ENCODE peak calls at places on chromosomes 2 and 18, in four cellular contexts. One of them, this sample, is unnamed.
A peak's percentile ranks its signal among the peaks of the same experiment; 100 is the strongest.

GRCh38 chr2:210584834-210585233 is 28.4 kb downstream of the CPS1 start:
- DNase-seq in nephron progenitor cell: no peak
- DNase-seq in tibial artery: no peak
- DNase-seq in astrocyte of the cerebellum: peak; percentile 24
- DNase-seq in this sample: no peak

GRCh38 chr18:3441290-3441689 is 8.7 kb upstream of the TGIF1 start:
- DNase-seq in astrocyte of the cerebellum: no peak
- DNase-seq in nephron progenitor cell: peak; percentile 12
- DNase-seq in tibial artery: no peak
- DNase-seq in this sample: no peak

GRCh38 chr2:34105015-34105767 is 506.1 kb upstream of the FAM98A start:
- DNase-seq in astrocyte of the cerebellum: peak; percentile 49
- DNase-seq in nephron progenitor cell: no peak
- DNase-seq in tibial artery: no peak
- DNase-seq in this sample: no peak

GRCh38 chr2:236773206-236773605 is 203.6 kb downstream of the ACKR3 start:
- DNase-seq in nephron progenitor cell: no peak
- DNase-seq in astrocyte of the cerebellum: no peak
- DNase-seq in tibial artery: no peak
- DNase-seq in this sample: no peak

GRCh38 chr2:216829533-216829932 is 30.3 kb downstream of the TNP1 start:
- DNase-seq in tibial artery: peak; percentile 76
- DNase-seq in astrocyte of the cerebellum: peak; percentile 28
- DNase-seq in nephron progenitor cell: no peak
- DNase-seq in this sample: no peak

GRCh38 chr2:46800218-46800617 is 115.4 kb downstream of the MCFD2 start:
- DNase-seq in tibial artery: no peak
- DNase-seq in nephron progenitor cell: no peak
- DNase-seq in astrocyte of the cerebellum: no peak
- DNase-seq in this sample: no peak

GRCh38 chr2:41698787-41699422 is 348.9 kb upstream of the PKDCC start:
- DNase-seq in astrocyte of the cerebellum: no peak
- DNase-seq in tibial artery: no peak
- DNase-seq in nephron progenitor cell: peak; percentile 72
- DNase-seq in this sample: peak; percentile 43

GRCh38 chr2:172743143-172743542 is 7.5 kb downstream of the RAPGEF4 start:
- DNase-seq in nephron progenitor cell: no peak
- DNase-seq in tibial artery: no peak
- DNase-seq in astrocyte of the cerebellum: no peak
- DNase-seq in this sample: no peak

GRCh38 chr2:43222472-43223146 is 3.8 kb downstream of the ZFP36L2 start:
- DNase-seq in nephron progenitor cell: no peak
- DNase-seq in astrocyte of the cerebellum: no peak
- DNase-seq in tibial artery: no peak
- DNase-seq in this sample: no peak

GRCh38 chr2:26566081-26566375 is 75.1 kb downstream of the CIB4 start:
- DNase-seq in astrocyte of the cerebellum: no peak
- DNase-seq in tibial artery: no peak
- DNase-seq in nephron progenitor cell: no peak
- DNase-seq in this sample: no peak

GRCh38 chr18:61333746-61334490 is 688 bp downstream of the CDH20 start:
- DNase-seq in nephron progenitor cell: peak; percentile 58
- DNase-seq in astrocyte of the cerebellum: no peak
- DNase-seq in tibial artery: no peak
- DNase-seq in this sample: no peak

GRCh38 chr2:67895171-67895941 is 167.4 kb downstream of the C1D start:
- DNase-seq in nephron progenitor cell: peak; percentile 76
- DNase-seq in astrocyte of the cerebellum: no peak
- DNase-seq in tibial artery: no peak
- DNase-seq in this sample: no peak

GRCh38 chr2:150531626-150532419 is 44.4 kb upstream of the RND3 start:
- DNase-seq in astrocyte of the cerebellum: no peak
- DNase-seq in nephron progenitor cell: no peak
- DNase-seq in tibial artery: no peak
- DNase-seq in this sample: no peak

GRCh38 chr2:118301248-118301647 is 213.0 kb downstream of the INSIG2 start:
- DNase-seq in nephron progenitor cell: no peak
- DNase-seq in astrocyte of the cerebellum: no peak
- DNase-seq in tibial artery: no peak
- DNase-seq in this sample: no peak

GRCh38 chr2:19261061-19261460 is 97.4 kb downstream of the OSR1 start:
- DNase-seq in astrocyte of the cerebellum: no peak
- DNase-seq in tibial artery: no peak
- DNase-seq in nephron progenitor cell: no peak
- DNase-seq in this sample: no peak

GRCh38 chr2:188131281-188131680 is 160.4 kb upstream of the GULP1 start:
- DNase-seq in astrocyte of the cerebellum: no peak
- DNase-seq in tibial artery: no peak
- DNase-seq in nephron progenitor cell: no peak
- DNase-seq in this sample: no peak

GRCh38 chr2:188134241-188134640 is 157.4 kb upstream of the GULP1 start:
- DNase-seq in astrocyte of the cerebellum: no peak
- DNase-seq in nephron progenitor cell: no peak
- DNase-seq in tibial artery: no peak
- DNase-seq in this sample: no peak

GRCh38 chr2:188132385-188132784 is 159.3 kb upstream of the GULP1 start:
- DNase-seq in nephron progenitor cell: no peak
- DNase-seq in astrocyte of the cerebellum: no peak
- DNase-seq in tibial artery: no peak
- DNase-seq in this sample: no peak

GRCh38 chr2:188129677-188130076 is 162.0 kb upstream of the GULP1 start:
- DNase-seq in astrocyte of the cerebellum: no peak
- DNase-seq in tibial artery: no peak
- DNase-seq in nephron progenitor cell: no peak
- DNase-seq in this sample: no peak

DNA sequence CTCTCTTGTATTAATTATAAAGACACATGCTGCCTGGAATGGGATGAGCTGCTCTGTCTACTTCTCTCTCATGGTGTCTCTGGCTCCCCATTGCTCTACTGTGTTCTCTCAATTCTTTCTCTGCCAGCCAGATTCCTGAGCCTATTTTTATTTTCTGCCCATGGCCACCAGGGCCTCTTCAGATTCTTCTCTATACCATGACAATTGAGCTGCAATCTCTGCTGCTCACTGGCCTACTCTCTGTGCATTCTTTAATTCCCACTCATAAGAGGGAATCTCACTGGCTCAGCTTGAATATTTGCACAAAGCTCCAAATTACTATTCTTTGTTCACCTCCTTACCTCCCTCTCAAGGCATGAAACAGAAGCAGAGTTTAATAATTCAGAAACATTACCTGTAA is 161.4 kb upstream of the GULP1 start:
- DNase-seq in astrocyte of the cerebellum: no peak
- DNase-seq in tibial artery: no peak
- DNase-seq in nephron progenitor cell: no peak
- DNase-seq in this sample: no peak
- TF ChIP-seq CTCF in astrocyte of the cerebellum: no peak
- TF ChIP-seq CTCF in tibial artery: no peak
- TF ChIP-seq CTCF in nephron progenitor cell: no peak
- TF ChIP-seq CTCF in this sample: no peak

GRCh38 chr2:52810460-52810859 is 957.1 kb upstream of the CHAC2 start:
- DNase-seq in astrocyte of the cerebellum: no peak
- DNase-seq in nephron progenitor cell: no peak
- DNase-seq in tibial artery: no peak
- DNase-seq in this sample: peak; percentile 9
- TF ChIP-seq CTCF in astrocyte of the cerebellum: peak; percentile 30
- TF ChIP-seq CTCF in nephron progenitor cell: no peak
- TF ChIP-seq CTCF in tibial artery: no peak
- TF ChIP-seq CTCF in this sample: peak; percentile 17

DNA sequence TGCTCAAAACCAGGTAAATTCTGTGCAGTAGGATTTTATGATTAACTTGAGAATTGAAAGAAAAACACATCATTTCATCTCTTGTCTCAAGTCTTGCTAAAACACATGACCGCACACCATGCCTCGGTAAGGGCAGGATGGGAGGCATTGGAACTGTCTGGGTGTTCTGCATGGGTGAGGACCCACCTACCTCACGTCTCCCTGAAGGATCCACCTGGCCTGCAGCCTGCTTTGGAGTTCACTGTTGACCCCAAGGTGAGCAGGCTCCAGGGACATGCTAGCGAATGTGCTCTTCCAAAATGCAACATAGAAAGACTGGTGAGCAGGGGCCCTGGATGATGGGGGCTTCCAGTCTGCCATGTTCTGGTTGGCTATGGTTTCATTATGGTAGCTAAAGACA is 131.5 kb downstream of the NCK2 start:
- DNase-seq in astrocyte of the cerebellum: no peak
- DNase-seq in tibial artery: no peak
- DNase-seq in nephron progenitor cell: no peak
- DNase-seq in this sample: no peak
- TF ChIP-seq CTCF in astrocyte of the cerebellum: no peak
- TF ChIP-seq CTCF in tibial artery: no peak
- TF ChIP-seq CTCF in nephron progenitor cell: no peak
- TF ChIP-seq CTCF in this sample: no peak

GRCh38 chr18:37554399-37554787 is 11.2 kb downstream of the CELF4 start:
- DNase-seq in nephron progenitor cell: no peak
- DNase-seq in astrocyte of the cerebellum: no peak
- DNase-seq in tibial artery: no peak
- DNase-seq in this sample: no peak

GRCh38 chr18:37551249-37551648 is 14.3 kb downstream of the CELF4 start:
- DNase-seq in tibial artery: no peak
- DNase-seq in astrocyte of the cerebellum: no peak
- DNase-seq in nephron progenitor cell: no peak
- DNase-seq in this sample: no peak

GRCh38 chr18:37552296-37552695 is 13.3 kb downstream of the CELF4 start:
- DNase-seq in astrocyte of the cerebellum: no peak
- DNase-seq in nephron progenitor cell: no peak
- DNase-seq in tibial artery: no peak
- DNase-seq in this sample: no peak

GRCh38 chr18:37551846-37552245 is 13.8 kb downstream of the CELF4 start:
- DNase-seq in nephron progenitor cell: no peak
- DNase-seq in astrocyte of the cerebellum: no peak
- DNase-seq in tibial artery: no peak
- DNase-seq in this sample: no peak

DNA sequence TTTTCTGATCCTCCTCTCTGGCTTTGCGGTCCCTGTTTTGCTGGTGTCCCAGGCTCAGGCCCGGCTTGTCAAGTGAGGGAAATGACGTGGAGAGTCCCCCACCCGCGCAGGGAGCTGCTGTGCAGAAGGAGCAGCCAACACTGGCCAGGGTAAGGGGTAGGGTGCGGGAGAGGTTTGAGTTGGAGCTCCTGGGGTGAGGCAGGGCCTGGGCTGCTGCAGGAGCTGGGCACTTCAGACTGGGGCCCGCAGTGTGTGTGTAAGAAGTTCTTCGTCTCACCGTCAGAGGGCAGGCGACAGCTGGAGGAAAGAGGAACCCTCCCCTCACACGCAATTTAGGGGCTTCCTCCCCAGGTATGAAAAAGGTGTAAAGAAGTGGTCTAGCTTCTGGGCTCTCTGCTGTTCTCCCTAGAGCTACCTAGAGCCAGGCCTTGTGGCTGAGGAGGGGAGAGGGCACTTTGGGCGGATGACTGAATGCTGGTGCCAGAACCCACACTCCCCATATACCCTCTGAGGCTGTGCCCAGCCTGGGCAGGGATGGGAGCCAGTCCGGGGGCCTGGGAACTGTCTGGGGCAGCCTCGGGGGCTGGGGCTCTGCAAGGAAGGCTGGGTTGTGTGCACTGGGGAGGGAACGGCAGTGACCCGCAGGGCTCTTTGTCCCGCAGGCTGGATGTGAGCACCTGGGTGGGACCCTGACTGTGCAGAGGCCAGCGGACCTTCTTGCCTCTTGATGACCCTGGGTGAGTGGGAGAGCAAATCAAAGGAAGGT is 11.8 kb downstream of the CELF4 start:
- DNase-seq in astrocyte of the cerebellum: no peak
- DNase-seq in tibial artery: no peak
- DNase-seq in nephron progenitor cell: peak; percentile 36
- DNase-seq in this sample: no peak
- TF ChIP-seq CTCF in astrocyte of the cerebellum: peak; percentile 12
- TF ChIP-seq CTCF in tibial artery: no peak
- TF ChIP-seq CTCF in nephron progenitor cell: peak; percentile 47
- TF ChIP-seq CTCF in this sample: no peak

DNA sequence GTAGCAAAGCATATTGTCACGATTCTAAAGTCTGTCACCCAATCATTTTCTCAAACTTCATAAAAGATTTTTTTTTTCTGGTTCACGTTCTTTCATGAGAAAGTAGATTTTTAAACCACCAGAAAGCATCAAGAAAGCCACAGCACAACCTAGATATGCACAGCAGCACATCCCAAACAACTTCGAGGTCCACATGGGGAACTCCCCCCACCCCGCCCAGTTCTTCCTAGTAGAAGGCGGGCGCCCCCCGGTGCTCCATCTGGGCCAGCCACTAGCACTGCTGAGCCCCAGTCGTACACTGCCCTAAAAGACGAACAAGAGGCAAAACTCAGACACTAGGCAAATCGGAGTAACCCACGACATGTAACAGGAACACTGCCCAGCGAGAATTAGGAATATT is 15.5 kb downstream of the HDLBP start:
- DNase-seq in tibial artery: no peak
- DNase-seq in astrocyte of the cerebellum: no peak
- DNase-seq in nephron progenitor cell: no peak
- DNase-seq in this sample: no peak
- TF ChIP-seq CTCF in tibial artery: no peak
- TF ChIP-seq CTCF in astrocyte of the cerebellum: no peak
- TF ChIP-seq CTCF in nephron progenitor cell: no peak
- TF ChIP-seq CTCF in this sample: no peak

DNA sequence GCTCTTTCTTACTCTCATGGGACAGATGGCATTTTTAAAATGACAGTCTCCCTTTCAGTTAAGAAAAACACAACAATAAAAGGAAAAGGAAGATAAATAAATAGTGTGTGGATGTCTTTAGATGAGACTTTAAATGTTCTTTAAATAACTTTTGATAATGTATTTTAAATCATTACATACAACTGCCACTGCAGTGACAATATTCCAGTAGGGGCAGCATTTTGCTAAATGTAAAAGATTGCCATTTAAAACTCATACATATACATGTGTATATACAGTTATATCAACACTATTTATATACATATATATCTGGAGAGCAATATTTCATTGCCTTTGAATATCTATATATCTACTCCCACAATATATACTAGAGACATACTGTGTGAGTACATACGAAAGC is 90.7 kb downstream of the INO80D start:
- DNase-seq in astrocyte of the cerebellum: no peak
- DNase-seq in tibial artery: no peak
- DNase-seq in nephron progenitor cell: no peak
- DNase-seq in this sample: no peak
- TF ChIP-seq CTCF in astrocyte of the cerebellum: no peak
- TF ChIP-seq CTCF in tibial artery: no peak
- TF ChIP-seq CTCF in nephron progenitor cell: no peak
- TF ChIP-seq CTCF in this sample: no peak

DNA sequence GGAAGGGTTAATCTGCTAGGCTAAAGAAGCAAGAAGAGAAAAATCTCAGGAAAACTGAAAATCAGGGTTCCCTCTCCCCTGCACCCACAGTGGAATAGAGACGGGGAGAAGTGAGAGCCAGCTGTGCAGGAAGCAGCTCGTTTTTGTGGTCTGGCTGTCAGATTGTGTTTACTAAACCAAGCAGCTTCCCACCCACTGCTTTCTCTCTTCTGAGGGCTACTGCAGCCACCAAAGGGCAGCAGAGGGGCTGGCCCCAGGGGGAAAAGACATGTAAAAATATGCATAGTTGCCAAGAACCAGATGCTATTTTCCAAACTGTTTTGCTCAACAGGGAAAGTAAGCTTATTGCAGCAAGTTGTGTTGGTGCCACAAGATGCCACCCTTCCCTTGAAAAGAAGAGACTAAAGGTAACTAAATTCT is 72.6 kb upstream of the THUMPD2 start:
- DNase-seq in tibial artery: no peak
- DNase-seq in astrocyte of the cerebellum: peak; percentile 29
- DNase-seq in nephron progenitor cell: peak; percentile 18
- DNase-seq in this sample: peak; percentile 30
- TF ChIP-seq CTCF in tibial artery: no peak
- TF ChIP-seq CTCF in astrocyte of the cerebellum: no peak
- TF ChIP-seq CTCF in nephron progenitor cell: no peak
- TF ChIP-seq CTCF in this sample: no peak

GRCh38 chr2:167790189-167790588 is 457.2 kb downstream of the STK39 start:
- DNase-seq in tibial artery: no peak
- DNase-seq in astrocyte of the cerebellum: no peak
- DNase-seq in nephron progenitor cell: no peak
- DNase-seq in this sample: no peak
- TF ChIP-seq CTCF in tibial artery: no peak
- TF ChIP-seq CTCF in astrocyte of the cerebellum: no peak
- TF ChIP-seq CTCF in nephron progenitor cell: no peak
- TF ChIP-seq CTCF in this sample: no peak